ENCODE peak calls at places on chromosomes 5 and 9, in four cellular contexts. One of them, this sample, is unnamed.

GRCh38 chr9:14326264-14326826 is 12.4 kb upstream of the NFIB start:
- DNase-seq in upper lobe of right lung: no peak
- DNase-seq in uterus: no peak
- DNase-seq in esophagus squamous epithelium: no peak
- DNase-seq in this sample: no peak

GRCh38 chr5:128038641-128039040 is 44.9 kb upstream of the SLC12A2 start:
- DNase-seq in esophagus squamous epithelium: no peak
- DNase-seq in uterus: no peak
- DNase-seq in upper lobe of right lung: no peak
- DNase-seq in this sample: no peak

GRCh38 chr5:173717959-173718358 is 101.5 kb upstream of the BOD1 start:
- DNase-seq in uterus: no peak
- DNase-seq in upper lobe of right lung: no peak
- DNase-seq in esophagus squamous epithelium: no peak
- DNase-seq in this sample: no peak

GRCh38 chr5:163915481-163915961 is 410.1 kb downstream of the MAT2B start:
- DNase-seq in esophagus squamous epithelium: peak; percentile 8
- DNase-seq in upper lobe of right lung: peak; percentile 50
- DNase-seq in uterus: no peak
- DNase-seq in this sample: no peak

GRCh38 chr9:137456061-137456863 is 2.9 kb downstream of the NSMF start:
- DNase-seq in uterus: peak; percentile 11
- DNase-seq in upper lobe of right lung: peak; percentile 59
- DNase-seq in esophagus squamous epithelium: no peak
- DNase-seq in this sample: no peak

GRCh38 chr5:98700730-98701129 is 72.7 kb upstream of the RGMB start:
- DNase-seq in uterus: no peak
- DNase-seq in upper lobe of right lung: no peak
- DNase-seq in esophagus squamous epithelium: no peak
- DNase-seq in this sample: no peak

GRCh38 chr5:99320461-99320860 is 391.7 kb upstream of the CHD1 start:
- DNase-seq in esophagus squamous epithelium: no peak
- DNase-seq in uterus: no peak
- DNase-seq in upper lobe of right lung: no peak
- DNase-seq in this sample: no peak

GRCh38 chr5:122480146-122480545 is 168.1 kb downstream of the SNCAIP start:
- DNase-seq in esophagus squamous epithelium: no peak
- DNase-seq in uterus: no peak
- DNase-seq in upper lobe of right lung: no peak
- DNase-seq in this sample: no peak

GRCh38 chr5:72170101-72170500 is 62.8 kb downstream of the MAP1B start:
- DNase-seq in uterus: no peak
- DNase-seq in upper lobe of right lung: no peak
- DNase-seq in esophagus squamous epithelium: no peak
- DNase-seq in this sample: no peak

GRCh38 chr9:38059233-38059936 is 9.6 kb downstream of the SHB start:
- DNase-seq in upper lobe of right lung: no peak
- DNase-seq in esophagus squamous epithelium: no peak
- DNase-seq in uterus: no peak
- DNase-seq in this sample: no peak

GRCh38 chr9:34072868-34073590 is 24.3 kb upstream of the UBAP2 start:
- DNase-seq in esophagus squamous epithelium: no peak
- DNase-seq in upper lobe of right lung: no peak
- DNase-seq in uterus: peak; percentile 52
- DNase-seq in this sample: no peak

GRCh38 chr5:91937121-91937520 is 554.0 kb upstream of the ARRDC3 start:
- DNase-seq in upper lobe of right lung: no peak
- DNase-seq in uterus: no peak
- DNase-seq in esophagus squamous epithelium: no peak
- DNase-seq in this sample: no peak

GRCh38 chr9:81874228-81874627 is 54.0 kb upstream of the SPATA31D4 start:
- DNase-seq in upper lobe of right lung: no peak
- DNase-seq in uterus: no peak
- DNase-seq in esophagus squamous epithelium: no peak
- DNase-seq in this sample: no peak

GRCh38 chr5:94057655-94058054 is 316.3 kb upstream of the POU5F2 start:
- DNase-seq in upper lobe of right lung: no peak
- DNase-seq in esophagus squamous epithelium: no peak
- DNase-seq in uterus: no peak
- DNase-seq in this sample: no peak

GRCh38 chr9:16150501-16150900 is 597.7 kb downstream of the CCDC171 start:
- DNase-seq in esophagus squamous epithelium: no peak
- DNase-seq in uterus: peak; percentile 94
- DNase-seq in upper lobe of right lung: no peak
- DNase-seq in this sample: no peak

GRCh38 chr5:27598576-27598975 is 560.2 kb upstream of the CDH9 start:
- DNase-seq in uterus: no peak
- DNase-seq in upper lobe of right lung: no peak
- DNase-seq in esophagus squamous epithelium: no peak
- DNase-seq in this sample: no peak

GRCh38 chr5:93588586-93589347 is 5.7 kb downstream of the NR2F1 start:
- DNase-seq in esophagus squamous epithelium: no peak
- DNase-seq in upper lobe of right lung: no peak
- DNase-seq in uterus: no peak
- DNase-seq in this sample: no peak

GRCh38 chr9:90308746-90309145 is 333.9 kb downstream of the DIRAS2 start:
- DNase-seq in upper lobe of right lung: no peak
- DNase-seq in uterus: no peak
- DNase-seq in esophagus squamous epithelium: no peak
- DNase-seq in this sample: no peak

GRCh38 chr5:64301566-64301965 is 135.9 kb downstream of the RNF180 start:
- DNase-seq in uterus: no peak
- DNase-seq in upper lobe of right lung: no peak
- DNase-seq in esophagus squamous epithelium: no peak
- DNase-seq in this sample: no peak

GRCh38 chr5:14351845-14352712 is 208.9 kb downstream of the TRIO start:
- DNase-seq in uterus: peak; percentile 51
- DNase-seq in upper lobe of right lung: peak; percentile 73
- DNase-seq in esophagus squamous epithelium: peak; percentile 4
- DNase-seq in this sample: no peak

GRCh38 chr5:6194906-6195612 is 183.3 kb downstream of the MED10 start:
- DNase-seq in uterus: no peak
- DNase-seq in upper lobe of right lung: no peak
- DNase-seq in esophagus squamous epithelium: no peak
- DNase-seq in this sample: no peak

GRCh38 chr9:85178486-85178885 is 509.0 kb downstream of the NTRK2 start:
- DNase-seq in uterus: no peak
- DNase-seq in upper lobe of right lung: no peak
- DNase-seq in esophagus squamous epithelium: no peak
- DNase-seq in this sample: no peak

GRCh38 chr9:127421057-127421456 is 3.1 kb upstream of the ZNF79 start:
- DNase-seq in uterus: no peak
- DNase-seq in esophagus squamous epithelium: no peak
- DNase-seq in upper lobe of right lung: no peak
- DNase-seq in this sample: no peak

GRCh38 chr9:133188006-133188842 is 20.8 kb downstream of the OBP2B start:
- DNase-seq in uterus: no peak
- DNase-seq in esophagus squamous epithelium: no peak
- DNase-seq in upper lobe of right lung: peak; percentile 64
- DNase-seq in this sample: no peak

GRCh38 chr9:112546149-112547012 is 59.8 kb downstream of the KIAA1958 start:
- DNase-seq in upper lobe of right lung: no peak
- DNase-seq in uterus: no peak
- DNase-seq in esophagus squamous epithelium: no peak
- DNase-seq in this sample: no peak

GRCh38 chr9:31119882-31120481 is 1264.5 kb upstream of the ACO1 start:
- DNase-seq in upper lobe of right lung: no peak
- DNase-seq in uterus: no peak
- DNase-seq in esophagus squamous epithelium: no peak
- DNase-seq in this sample: no peak

GRCh38 chr9:73259086-73259696 is 107.5 kb downstream of the ANXA1 start:
- DNase-seq in uterus: no peak
- DNase-seq in esophagus squamous epithelium: no peak
- DNase-seq in upper lobe of right lung: no peak
- DNase-seq in this sample: no peak

GRCh38 chr5:172452398-172453205 is 1.7 kb downstream of the SH3PXD2B start:
- DNase-seq in esophagus squamous epithelium: no peak
- DNase-seq in uterus: peak; percentile 64
- DNase-seq in upper lobe of right lung: no peak
- DNase-seq in this sample: peak; percentile 80

GRCh38 chr9:37905776-37906175 is 1.8 kb upstream of the SLC25A51 start:
- DNase-seq in upper lobe of right lung: no peak
- DNase-seq in esophagus squamous epithelium: no peak
- DNase-seq in uterus: no peak
- DNase-seq in this sample: no peak

GRCh38 chr9:18393340-18394130 is 80.4 kb upstream of the ADAMTSL1 start:
- DNase-seq in upper lobe of right lung: no peak
- DNase-seq in uterus: peak; percentile 78
- DNase-seq in esophagus squamous epithelium: no peak
- DNase-seq in this sample: no peak

GRCh38 chr5:150540615-150541396 is 32.9 kb downstream of the NDST1 start:
- DNase-seq in uterus: peak; percentile 73
- DNase-seq in upper lobe of right lung: no peak
- DNase-seq in esophagus squamous epithelium: no peak
- DNase-seq in this sample: no peak

GRCh38 chr9:97853056-97853843 is at the start of gene FOXE1:
- DNase-seq in upper lobe of right lung: peak; percentile 64
- DNase-seq in esophagus squamous epithelium: no peak
- DNase-seq in uterus: no peak
- DNase-seq in this sample: no peak

GRCh38 chr9:97855899-97856298 is 2.9 kb downstream of the FOXE1 start:
- DNase-seq in uterus: no peak
- DNase-seq in esophagus squamous epithelium: no peak
- DNase-seq in upper lobe of right lung: no peak
- DNase-seq in this sample: no peak

GRCh38 chr9:97855486-97855875 is 2.5 kb downstream of the FOXE1 start:
- DNase-seq in uterus: no peak
- DNase-seq in esophagus squamous epithelium: no peak
- DNase-seq in upper lobe of right lung: no peak
- DNase-seq in this sample: no peak

GRCh38 chr9:97853844-97854695 is 1.0 kb downstream of the FOXE1 start:
- DNase-seq in uterus: no peak
- DNase-seq in upper lobe of right lung: peak; percentile 65
- DNase-seq in esophagus squamous epithelium: no peak
- DNase-seq in this sample: no peak

DNA sequence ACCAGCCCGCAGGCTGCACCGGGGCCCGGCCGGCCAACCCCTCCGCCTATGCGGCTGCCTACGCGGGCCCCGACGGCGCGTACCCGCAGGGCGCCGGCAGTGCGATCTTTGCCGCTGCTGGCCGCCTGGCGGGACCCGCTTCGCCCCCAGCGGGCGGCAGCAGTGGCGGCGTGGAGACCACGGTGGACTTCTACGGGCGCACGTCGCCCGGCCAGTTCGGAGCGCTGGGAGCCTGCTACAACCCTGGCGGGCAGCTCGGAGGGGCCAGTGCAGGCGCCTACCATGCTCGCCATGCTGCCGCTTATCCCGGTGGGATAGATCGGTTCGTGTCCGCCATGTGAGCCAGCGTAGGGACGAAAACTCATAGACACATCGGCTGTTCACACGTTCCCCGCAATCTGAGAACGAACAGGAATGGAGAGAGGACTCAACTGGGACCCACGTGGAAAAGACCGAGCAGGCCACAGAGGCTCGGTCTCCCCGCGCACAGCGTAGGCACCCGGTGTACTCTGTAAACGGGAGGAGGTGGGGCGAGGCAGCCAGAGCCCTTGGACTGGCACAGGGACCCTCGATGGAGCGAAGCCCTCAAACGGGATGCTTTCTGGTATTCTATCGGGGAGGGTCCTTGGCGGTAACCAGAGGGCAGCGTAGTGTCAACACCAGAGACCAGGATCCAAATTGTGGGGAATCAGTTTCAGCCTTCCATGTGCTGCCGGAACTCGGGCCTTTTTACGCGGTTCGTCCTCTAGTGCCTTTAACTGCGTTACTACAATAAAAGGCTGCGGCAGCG is 1.9 kb downstream of the FOXE1 start:
- DNase-seq in esophagus squamous epithelium: no peak
- DNase-seq in uterus: no peak
- DNase-seq in upper lobe of right lung: no peak
- DNase-seq in this sample: no peak
- H3K4me3 ChIP-seq in esophagus squamous epithelium: peak overlapping the region; percentile 69
- H3K4me3 ChIP-seq in uterus: no peak overlapping the region
- H3K4me3 ChIP-seq in upper lobe of right lung: no peak overlapping the region
- H3K4me3 ChIP-seq in this sample: peak overlapping the region; percentile 69

GRCh38 chr9:36893911-36894310 is 140.2 kb downstream of the PAX5 start:
- DNase-seq in uterus: no peak
- DNase-seq in upper lobe of right lung: no peak
- DNase-seq in esophagus squamous epithelium: no peak
- DNase-seq in this sample: no peak

GRCh38 chr9:36891341-36891811 is 142.7 kb downstream of the PAX5 start:
- DNase-seq in upper lobe of right lung: no peak
- DNase-seq in uterus: no peak
- DNase-seq in esophagus squamous epithelium: no peak
- DNase-seq in this sample: no peak

GRCh38 chr9:36893148-36893547 is 140.9 kb downstream of the PAX5 start:
- DNase-seq in esophagus squamous epithelium: no peak
- DNase-seq in upper lobe of right lung: no peak
- DNase-seq in uterus: no peak
- DNase-seq in this sample: no peak

GRCh38 chr9:36894695-36895310 is 139.3 kb downstream of the PAX5 start:
- DNase-seq in upper lobe of right lung: no peak
- DNase-seq in uterus: no peak
- DNase-seq in esophagus squamous epithelium: no peak
- DNase-seq in this sample: peak; percentile 33

GRCh38 chr9:36892279-36892678 is 141.8 kb downstream of the PAX5 start:
- DNase-seq in uterus: no peak
- DNase-seq in esophagus squamous epithelium: no peak
- DNase-seq in upper lobe of right lung: no peak
- DNase-seq in this sample: no peak
- H3K27ac ChIP-seq in uterus: no peak overlapping the region
- H3K27ac ChIP-seq in esophagus squamous epithelium: no peak overlapping the region
- H3K27ac ChIP-seq in upper lobe of right lung: no peak overlapping the region
- H3K27ac ChIP-seq in this sample: no peak overlapping the region

GRCh38 chr9:96413312-96414221 is 4.6 kb downstream of the ZNF367 start:
- DNase-seq in esophagus squamous epithelium: no peak
- DNase-seq in upper lobe of right lung: no peak
- DNase-seq in uterus: no peak
- DNase-seq in this sample: no peak
- TF ChIP-seq CTCF in esophagus squamous epithelium: no peak
- TF ChIP-seq CTCF in upper lobe of right lung: no peak
- TF ChIP-seq CTCF in uterus: no peak
- TF ChIP-seq CTCF in this sample: no peak

DNA sequence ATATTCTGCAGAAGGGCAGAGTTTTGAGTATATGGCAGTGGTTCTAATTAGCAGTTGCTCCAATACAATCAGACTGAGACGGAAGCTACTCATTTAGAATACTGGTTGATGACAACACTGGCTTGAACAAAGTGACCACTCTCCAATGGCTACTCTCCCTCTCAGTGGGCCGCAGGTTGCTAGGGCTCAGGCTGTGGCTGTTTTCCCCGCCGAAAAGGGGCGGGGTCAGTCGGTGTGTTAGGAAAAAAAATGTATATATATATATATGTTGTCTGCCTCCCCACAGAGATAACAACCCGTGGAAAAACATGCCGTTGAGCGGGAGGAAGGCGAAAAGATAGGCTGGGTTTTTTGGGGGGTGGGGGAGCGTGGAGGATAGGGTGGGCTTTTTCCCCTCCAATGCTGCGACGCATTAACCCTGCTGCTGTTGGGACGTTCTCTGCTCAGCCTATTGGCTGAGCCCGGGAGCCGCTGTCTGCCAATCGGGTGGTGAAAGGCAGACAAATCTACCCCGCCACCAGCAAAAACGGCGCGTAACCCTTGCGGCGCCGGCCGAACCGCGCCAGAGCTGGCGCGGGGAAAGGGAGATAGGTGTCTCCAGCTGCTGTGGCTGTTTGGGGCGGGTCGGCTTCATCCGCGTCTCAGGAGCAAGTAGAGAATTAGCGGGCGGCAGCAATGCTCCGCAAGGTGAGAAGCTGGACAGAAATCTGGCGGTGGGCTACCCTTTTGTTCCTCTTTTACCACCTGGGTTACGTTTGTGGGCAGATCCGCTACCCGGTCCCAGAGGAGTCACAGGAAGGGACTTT is at the start of gene PCDHGC4:
- DNase-seq in uterus: no peak
- DNase-seq in esophagus squamous epithelium: no peak
- DNase-seq in upper lobe of right lung: no peak
- DNase-seq in this sample: no peak
- H3K4me3 ChIP-seq in uterus: peak within 1 kb of the TSS; percentile 14
- H3K4me3 ChIP-seq in esophagus squamous epithelium: peak within 1 kb of the TSS; percentile 44
- H3K4me3 ChIP-seq in upper lobe of right lung: peak within 1 kb of the TSS; percentile 33
- H3K4me3 ChIP-seq in this sample: peak within 1 kb of the TSS; percentile 64

This sample was measured in coronary artery.